ENCODE peak calls at places on chromosomes 6 and 20, in seven cellular contexts. One of them, this sample, is unnamed.

GRCh38 chr6:32962427-32962826 is 6.0 kb upstream of the BRD2 start:
- DNase-seq in H1: no peak
- DNase-seq in right lobe of liver: no peak
- DNase-seq in body of pancreas: no peak
- DNase-seq in uterus: no peak
- DNase-seq in IMR-90: peak; percentile 28
- DNase-seq in adrenal gland: no peak
- DNase-seq in this sample: no peak

GRCh38 chr6:16831136-16831535 is 69.9 kb upstream of the ATXN1 start:
- DNase-seq in H1: no peak
- DNase-seq in uterus: no peak
- DNase-seq in IMR-90: no peak
- DNase-seq in body of pancreas: no peak
- DNase-seq in right lobe of liver: no peak
- DNase-seq in adrenal gland: no peak
- DNase-seq in this sample: no peak

GRCh38 chr20:50848341-50848808 is 53.5 kb downstream of the BCAS4 start:
- DNase-seq in right lobe of liver: peak; percentile 60
- DNase-seq in uterus: peak; percentile 33
- DNase-seq in body of pancreas: peak; percentile 54
- DNase-seq in IMR-90: no peak
- DNase-seq in H1: no peak
- DNase-seq in adrenal gland: peak; percentile 79
- DNase-seq in this sample: no peak

GRCh38 chr20:52481443-52481842 is 289.9 kb upstream of the ZFP64 start:
- DNase-seq in body of pancreas: no peak
- DNase-seq in adrenal gland: no peak
- DNase-seq in uterus: no peak
- DNase-seq in H1: no peak
- DNase-seq in right lobe of liver: no peak
- DNase-seq in IMR-90: peak; percentile 50
- DNase-seq in this sample: no peak

GRCh38 chr6:119848706-119849105 is 499.1 kb upstream of the MAN1A1 start:
- DNase-seq in IMR-90: no peak
- DNase-seq in right lobe of liver: no peak
- DNase-seq in H1: no peak
- DNase-seq in adrenal gland: no peak
- DNase-seq in uterus: no peak
- DNase-seq in body of pancreas: no peak
- DNase-seq in this sample: no peak

GRCh38 chr20:12535316-12535715 is 473.5 kb upstream of the SPTLC3 start:
- DNase-seq in IMR-90: no peak
- DNase-seq in body of pancreas: no peak
- DNase-seq in uterus: no peak
- DNase-seq in adrenal gland: no peak
- DNase-seq in right lobe of liver: no peak
- DNase-seq in H1: no peak
- DNase-seq in this sample: no peak

GRCh38 chr20:50322703-50323131 is 132.1 kb downstream of the CEBPB start:
- DNase-seq in IMR-90: no peak
- DNase-seq in uterus: no peak
- DNase-seq in right lobe of liver: no peak
- DNase-seq in body of pancreas: no peak
- DNase-seq in adrenal gland: no peak
- DNase-seq in H1: no peak
- DNase-seq in this sample: no peak

GRCh38 chr6:77180367-77180766 is 282.9 kb downstream of the HTR1B start:
- DNase-seq in right lobe of liver: no peak
- DNase-seq in IMR-90: peak; percentile 6
- DNase-seq in H1: no peak
- DNase-seq in body of pancreas: no peak
- DNase-seq in adrenal gland: no peak
- DNase-seq in uterus: no peak
- DNase-seq in this sample: no peak

GRCh38 chr20:51128198-51128597 is 105.3 kb upstream of the KCNG1 start:
- DNase-seq in H1: no peak
- DNase-seq in uterus: no peak
- DNase-seq in body of pancreas: no peak
- DNase-seq in right lobe of liver: no peak
- DNase-seq in IMR-90: peak; percentile 97
- DNase-seq in adrenal gland: no peak
- DNase-seq in this sample: no peak

GRCh38 chr6:133957780-133958242 is 4.8 kb downstream of the TBPL1 start:
- DNase-seq in body of pancreas: no peak
- DNase-seq in right lobe of liver: no peak
- DNase-seq in IMR-90: no peak
- DNase-seq in H1: no peak
- DNase-seq in adrenal gland: no peak
- DNase-seq in uterus: no peak
- DNase-seq in this sample: no peak

GRCh38 chr6:14984454-14984853 is 261.4 kb upstream of the JARID2 start:
- DNase-seq in uterus: no peak
- DNase-seq in body of pancreas: peak; percentile 12
- DNase-seq in IMR-90: peak; percentile 31
- DNase-seq in right lobe of liver: no peak
- DNase-seq in H1: no peak
- DNase-seq in adrenal gland: peak; percentile 47
- DNase-seq in this sample: no peak

GRCh38 chr6:141103246-141103645 is 1029.5 kb upstream of the GJE1 start:
- DNase-seq in uterus: no peak
- DNase-seq in right lobe of liver: no peak
- DNase-seq in adrenal gland: no peak
- DNase-seq in body of pancreas: no peak
- DNase-seq in H1: no peak
- DNase-seq in IMR-90: peak; percentile 59
- DNase-seq in this sample: no peak

GRCh38 chr6:98880486-98880885 is 46.1 kb downstream of the POU3F2 start:
- DNase-seq in right lobe of liver: no peak
- DNase-seq in uterus: no peak
- DNase-seq in IMR-90: no peak
- DNase-seq in body of pancreas: no peak
- DNase-seq in adrenal gland: no peak
- DNase-seq in H1: no peak
- DNase-seq in this sample: no peak

GRCh38 chr6:51472745-51473483 is 614.5 kb downstream of the PKHD1 start:
- DNase-seq in right lobe of liver: no peak
- DNase-seq in adrenal gland: no peak
- DNase-seq in H1: no peak
- DNase-seq in IMR-90: no peak
- DNase-seq in body of pancreas: no peak
- DNase-seq in uterus: no peak
- DNase-seq in this sample: no peak

GRCh38 chr20:3908667-3909066 is 19.5 kb downstream of the PANK2 start:
- DNase-seq in IMR-90: no peak
- DNase-seq in H1: no peak
- DNase-seq in right lobe of liver: no peak
- DNase-seq in uterus: no peak
- DNase-seq in body of pancreas: no peak
- DNase-seq in adrenal gland: peak; percentile 76
- DNase-seq in this sample: no peak

GRCh38 chr6:12258591-12258990 is 31.6 kb upstream of the EDN1 start:
- DNase-seq in uterus: no peak
- DNase-seq in body of pancreas: no peak
- DNase-seq in IMR-90: peak; percentile 8
- DNase-seq in adrenal gland: no peak
- DNase-seq in H1: no peak
- DNase-seq in right lobe of liver: no peak
- DNase-seq in this sample: no peak

GRCh38 chr20:13220857-13221297 is at the start of gene ISM1:
- DNase-seq in body of pancreas: peak; percentile 39
- DNase-seq in adrenal gland: peak; percentile 13
- DNase-seq in right lobe of liver: peak; percentile 48
- DNase-seq in H1: no peak
- DNase-seq in uterus: peak; percentile 18
- DNase-seq in IMR-90: no peak
- DNase-seq in this sample: peak; percentile 69

GRCh38 chr6:78530208-78530607 is 337.1 kb upstream of the IRAK1BP1 start:
- DNase-seq in IMR-90: no peak
- DNase-seq in body of pancreas: no peak
- DNase-seq in H1: no peak
- DNase-seq in adrenal gland: no peak
- DNase-seq in right lobe of liver: no peak
- DNase-seq in uterus: no peak
- DNase-seq in this sample: no peak

GRCh38 chr6:39884696-39885095 is 49.6 kb downstream of the MOCS1 start:
- DNase-seq in H1: no peak
- DNase-seq in adrenal gland: no peak
- DNase-seq in body of pancreas: no peak
- DNase-seq in IMR-90: peak; percentile 82
- DNase-seq in right lobe of liver: no peak
- DNase-seq in uterus: no peak
- DNase-seq in this sample: no peak

GRCh38 chr20:32911355-32911754 is 52.6 kb downstream of the EFCAB8 start:
- DNase-seq in body of pancreas: no peak
- DNase-seq in H1: no peak
- DNase-seq in right lobe of liver: no peak
- DNase-seq in IMR-90: no peak
- DNase-seq in uterus: no peak
- DNase-seq in adrenal gland: no peak
- DNase-seq in this sample: peak; percentile 38

GRCh38 chr20:47360489-47361267 is 4.2 kb upstream of the ZMYND8 start:
- DNase-seq in right lobe of liver: peak; percentile 84
- DNase-seq in adrenal gland: peak; percentile 96
- DNase-seq in uterus: peak; percentile 82
- DNase-seq in H1: no peak
- DNase-seq in body of pancreas: peak; percentile 78
- DNase-seq in IMR-90: peak; percentile 98
- DNase-seq in this sample: peak; percentile 90

GRCh38 chr6:27470023-27470422 is 2.9 kb downstream of the ZNF184 start:
- DNase-seq in H1: no peak
- DNase-seq in adrenal gland: no peak
- DNase-seq in IMR-90: no peak
- DNase-seq in uterus: no peak
- DNase-seq in body of pancreas: no peak
- DNase-seq in right lobe of liver: no peak
- DNase-seq in this sample: no peak

GRCh38 chr6:27472182-27472616 is 706 bp downstream of the ZNF184 start:
- DNase-seq in H1: no peak
- DNase-seq in IMR-90: peak; percentile 87
- DNase-seq in body of pancreas: peak; percentile 58
- DNase-seq in uterus: peak; percentile 53
- DNase-seq in adrenal gland: peak; percentile 58
- DNase-seq in right lobe of liver: peak; percentile 49
- DNase-seq in this sample: no peak

GRCh38 chr6:27472617-27473400 is at the start of gene ZNF184:
- DNase-seq in IMR-90: peak; percentile 98
- DNase-seq in body of pancreas: peak; percentile 97
- DNase-seq in adrenal gland: peak; percentile 96
- DNase-seq in uterus: peak; percentile 95
- DNase-seq in H1: peak; percentile 98
- DNase-seq in right lobe of liver: peak; percentile 98
- DNase-seq in this sample: peak; percentile 97

GRCh38 chr6:27474172-27474465 is 1.2 kb upstream of the ZNF184 start:
- DNase-seq in H1: no peak
- DNase-seq in IMR-90: no peak
- DNase-seq in adrenal gland: peak; percentile 29
- DNase-seq in uterus: no peak
- DNase-seq in body of pancreas: no peak
- DNase-seq in right lobe of liver: no peak
- DNase-seq in this sample: no peak

GRCh38 chr6:27471365-27472115 is 1.4 kb downstream of the ZNF184 start:
- DNase-seq in H1: no peak
- DNase-seq in right lobe of liver: no peak
- DNase-seq in uterus: no peak
- DNase-seq in adrenal gland: no peak
- DNase-seq in body of pancreas: no peak
- DNase-seq in IMR-90: no peak
- DNase-seq in this sample: no peak
- H3K27ac ChIP-seq in H1: no peak overlapping the region
- H3K27ac ChIP-seq in right lobe of liver: no peak overlapping the region
- H3K27ac ChIP-seq in uterus: peak overlapping the region; percentile 85
- H3K27ac ChIP-seq in adrenal gland: no peak overlapping the region
- H3K27ac ChIP-seq in body of pancreas: no peak overlapping the region
- H3K27ac ChIP-seq in IMR-90: no peak overlapping the region
- H3K27ac ChIP-seq in this sample: no peak overlapping the region

GRCh38 chr6:167987396-167987795 is 10.1 kb upstream of the KIF25 start:
- DNase-seq in uterus: no peak
- DNase-seq in body of pancreas: no peak
- DNase-seq in IMR-90: no peak
- DNase-seq in right lobe of liver: no peak
- DNase-seq in adrenal gland: no peak
- DNase-seq in H1: no peak
- DNase-seq in this sample: no peak
- H3K36me3 ChIP-seq in uterus: no peaks in the 10 kb centered on the region
- H3K36me3 ChIP-seq in body of pancreas: no peaks in the 10 kb centered on the region
- H3K36me3 ChIP-seq in IMR-90: no peaks in the 10 kb centered on the region
- H3K36me3 ChIP-seq in right lobe of liver: no peaks in the 10 kb centered on the region
- H3K36me3 ChIP-seq in adrenal gland: no peaks in the 10 kb centered on the region
- H3K36me3 ChIP-seq in H1: no peaks in the 10 kb centered on the region
- H3K36me3 ChIP-seq in this sample: no peaks in the 10 kb centered on the region

GRCh38 chr6:42781811-42782688 is at the start of gene BICRAL:
- DNase-seq in adrenal gland: peak; percentile 47
- DNase-seq in H1: no peak
- DNase-seq in body of pancreas: peak; percentile 68
- DNase-seq in right lobe of liver: peak; percentile 74
- DNase-seq in IMR-90: peak; percentile 83
- DNase-seq in uterus: peak; percentile 68
- DNase-seq in this sample: peak; percentile 89

GRCh38 chr6:42783876-42784738 is 2.3 kb downstream of the BICRAL start:
- DNase-seq in body of pancreas: no peak
- DNase-seq in H1: no peak
- DNase-seq in adrenal gland: no peak
- DNase-seq in uterus: no peak
- DNase-seq in IMR-90: no peak
- DNase-seq in right lobe of liver: no peak
- DNase-seq in this sample: no peak

GRCh38 chr6:42783177-42783875 is 1.5 kb downstream of the BICRAL start:
- DNase-seq in IMR-90: peak; percentile 59
- DNase-seq in body of pancreas: peak; percentile 81
- DNase-seq in uterus: peak; percentile 82
- DNase-seq in adrenal gland: peak; percentile 77
- DNase-seq in H1: no peak
- DNase-seq in right lobe of liver: peak; percentile 80
- DNase-seq in this sample: peak; percentile 94

GRCh38 chr6:42781546-42781810 is 374 bp upstream of the BICRAL start:
- DNase-seq in body of pancreas: no peak
- DNase-seq in H1: no peak
- DNase-seq in right lobe of liver: no peak
- DNase-seq in adrenal gland: no peak
- DNase-seq in uterus: no peak
- DNase-seq in IMR-90: peak; percentile 30
- DNase-seq in this sample: no peak

GRCh38 chr6:42782689-42783176 is 881 bp downstream of the BICRAL start:
- DNase-seq in H1: no peak
- DNase-seq in right lobe of liver: peak; percentile 80
- DNase-seq in body of pancreas: peak; percentile 74
- DNase-seq in adrenal gland: peak; percentile 80
- DNase-seq in IMR-90: peak; percentile 90
- DNase-seq in uterus: peak; percentile 81
- DNase-seq in this sample: peak; percentile 92
- TF ChIP-seq POLR2A in H1: peak; percentile 80
- TF ChIP-seq POLR2A in right lobe of liver: peak; percentile 85
- TF ChIP-seq POLR2A in body of pancreas: peak; percentile 74
- TF ChIP-seq POLR2A in adrenal gland: peak; percentile 87
- TF ChIP-seq POLR2A in IMR-90: peak; percentile 79
- TF ChIP-seq POLR2A in uterus: peak; percentile 7
- TF ChIP-seq POLR2A in this sample: peak; percentile 78

DNA sequence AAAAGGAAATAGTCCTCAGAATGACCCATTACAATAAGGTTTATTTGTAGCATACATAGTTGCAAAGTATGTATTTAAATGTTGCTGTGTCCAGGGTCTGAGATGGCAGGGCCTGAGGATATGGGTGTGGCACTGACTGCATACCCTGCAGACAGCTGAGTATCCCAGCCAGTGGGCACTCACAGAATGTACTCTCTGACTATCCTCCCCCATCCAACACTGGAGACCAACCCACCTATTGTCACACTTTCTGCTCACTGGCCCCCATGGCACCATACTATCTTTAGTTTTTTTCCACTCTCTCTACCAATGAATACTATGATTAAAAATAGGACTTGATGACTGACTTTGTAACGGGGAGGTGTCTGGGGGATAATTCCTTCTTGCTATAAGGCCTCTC is 215.8 kb upstream of the FOXA2 start:
- DNase-seq in body of pancreas: no peak
- DNase-seq in uterus: no peak
- DNase-seq in IMR-90: no peak
- DNase-seq in right lobe of liver: no peak
- DNase-seq in H1: no peak
- DNase-seq in adrenal gland: no peak
- DNase-seq in this sample: no peak
- H3K27ac ChIP-seq in body of pancreas: no peak overlapping the region
- H3K27ac ChIP-seq in uterus: no peak overlapping the region
- H3K27ac ChIP-seq in IMR-90: no peak overlapping the region
- H3K27ac ChIP-seq in right lobe of liver: no peak overlapping the region
- H3K27ac ChIP-seq in H1: no peak overlapping the region
- H3K27ac ChIP-seq in adrenal gland: no peak overlapping the region
- H3K27ac ChIP-seq in this sample: no peak overlapping the region